ENCODE peak calls at places on chromosomes 2 and 18, in seven cellular contexts. M is GM23338, I is SK-N-SH, O is astrocyte, N is mammary epithelial cell, Z is fibroblast of lung, S is K562. J is an unnamed sample.
A peak's percentile ranks its signal among the peaks of the same experiment; 100 is the strongest.

GRCh38 chr2:109528811-109529501 is 84.8 kb downstream of the SEPTIN10 start:
- DNase-seq in Z (no peak), N (no peak), S (no peak), I (no peak), O (no peak), M (no peak), J (no peak)

GRCh38 chr2:20093263-20094141 is 42.1 kb upstream of the LAPTM4A start:
- DNase-seq in N (peak; percentile 59), Z (peak; percentile 69), S (peak; percentile 61), O (peak; percentile 54), I (peak; percentile 88), M (peak; percentile 88), J (peak; percentile 92)

GRCh38 chr18:48894799-48895346 is 55.9 kb downstream of the SMAD7 start:
- DNase-seq in I (no peak), Z (no peak), S (no peak), M (no peak), O (no peak), N (no peak), J (peak; percentile 52)

GRCh38 chr2:107137711-107138110 is 251.7 kb upstream of the ST6GAL2 start:
- DNase-seq in S (no peak), M (no peak), Z (no peak), N (no peak), O (no peak), I (no peak), J (no peak)

GRCh38 chr2:20382965-20383800 is 32.5 kb upstream of the PUM2 start:
- DNase-seq in Z (peak; percentile 55), N (peak; percentile 92), O (peak; percentile 52), I (no peak), M (no peak), S (no peak), J (no peak)

GRCh38 chr2:49940616-49941015 is 786.3 kb upstream of the FSHR start:
- DNase-seq in Z (no peak), I (no peak), O (no peak), M (no peak), S (no peak), N (no peak), J (no peak)

GRCh38 chr2:214533511-214533910 is 122.7 kb downstream of the VWC2L start:
- DNase-seq in Z (peak; percentile 80), S (no peak), O (peak; percentile 74), M (no peak), N (no peak), I (no peak), J (no peak)

GRCh38 chr2:71333619-71334018 is 2.0 kb downstream of the ZNF638 start:
- DNase-seq in Z (peak; percentile 12), S (peak; percentile 18), N (peak; percentile 6), O (peak; percentile 9), I (no peak), M (no peak), J (no peak)

GRCh38 chr2:239236808-239237205 is 164.0 kb downstream of the HDAC4 start:
- DNase-seq in S (no peak), I (no peak), M (no peak), N (no peak), Z (no peak), O (no peak), J (no peak)

GRCh38 chr2:135037831-135038230 is 9.4 kb downstream of the MAP3K19 start:
- DNase-seq in S (no peak), I (no peak), Z (peak; percentile 24), M (no peak), O (no peak), N (no peak), J (peak; percentile 73)

GRCh38 chr18:57789105-57789504 is 14.0 kb downstream of the ATP8B1 start:
- DNase-seq in Z (peak; percentile 75), I (no peak), N (peak; percentile 37), O (peak; percentile 68), S (no peak), M (no peak), J (no peak)
- H3K79me2 ChIP-seq in Z (peaks cover 93% of the 10 kb centered on the region), I (peaks cover 94% of the 10 kb centered on the region), N (peaks cover 74% of the 10 kb centered on the region), O (peaks cover 95% of the 10 kb centered on the region), S (no peaks in the 10 kb centered on the region), M (no peaks in the 10 kb centered on the region), J (peaks cover 91% of the 10 kb centered on the region)

GRCh38 chr18:75828379-75828778 is 400.9 kb upstream of the SMIM21 start:
- DNase-seq in N (no peak), M (no peak), S (no peak), O (no peak), Z (no peak), I (peak; percentile 32), J (no peak)
- TF ChIP-seq CTCF in N (no peak), M (no peak), S (no peak), O (no peak), Z (no peak), I (no peak), J (no peak)

GRCh38 chr2:191006997-191007604 is 6.9 kb downstream of the STAT1 start:
- DNase-seq in N (no peak), I (peak; percentile 39), Z (no peak), S (no peak), O (no peak), M (no peak), J (no peak)

GRCh38 chr2:191003405-191004309 is 10.3 kb downstream of the STAT1 start:
- DNase-seq in O (no peak), Z (no peak), N (no peak), M (no peak), I (no peak), S (no peak), J (no peak)

GRCh38 chr2:191008286-191008685 is 5.7 kb downstream of the STAT1 start:
- DNase-seq in N (no peak), O (no peak), S (no peak), Z (no peak), I (no peak), M (no peak), J (no peak)

GRCh38 chr2:191009541-191010374 is 4.2 kb downstream of the STAT1 start:
- DNase-seq in N (no peak), S (no peak), Z (peak; percentile 65), I (no peak), O (peak; percentile 55), M (no peak), J (no peak)

GRCh38 chr2:191006297-191006696 is 7.7 kb downstream of the STAT1 start:
- DNase-seq in O (no peak), S (no peak), Z (no peak), N (no peak), I (no peak), M (no peak), J (no peak)
- H3K79me2 ChIP-seq in O (peaks cover 7% of the 10 kb centered on the region), S (peaks cover 6% of the 10 kb centered on the region), Z (peaks cover 8% of the 10 kb centered on the region), N (peaks cover 6% of the 10 kb centered on the region), I (peaks cover 12% of the 10 kb centered on the region), M (peaks cover 7% of the 10 kb centered on the region), J (peaks cover 40% of the 10 kb centered on the region)

GRCh38 chr2:42457011-42457410 is 36.8 kb downstream of the KCNG3 start:
- DNase-seq in O (no peak), M (peak; percentile 77), S (peak; percentile 18), I (no peak), N (no peak), Z (no peak), J (peak; percentile 22)
- TF ChIP-seq CTCF in O (peak; percentile 11), M (peak; percentile 64), S (peak; percentile 27), I (peak; percentile 41), N (peak; percentile 20), Z (no peak), J (no peak)

GRCh38 chr2:105769504-105769903 is 24.8 kb downstream of the NCK2 start:
- DNase-seq in O (no peak), S (peak; percentile 8), Z (no peak), N (no peak), M (peak; percentile 53), I (peak; percentile 40), J (no peak)
- H3K79me2 ChIP-seq in O (peaks cover 87% of the 10 kb centered on the region), S (no peaks in the 10 kb centered on the region), Z (peaks cover 7% of the 10 kb centered on the region), N (peaks cover 96% of the 10 kb centered on the region), M (peaks cover 99% of the 10 kb centered on the region), I (peaks cover 62% of the 10 kb centered on the region), J (peaks cover 49% of the 10 kb centered on the region)

GRCh38 chr2:38526195-38526594 is 76.5 kb downstream of the HNRNPLL start:
- DNase-seq in Z (no peak), N (peak; percentile 37), I (no peak), S (no peak), M (no peak), O (no peak), J (no peak)

GRCh38 chr2:38524580-38524979 is 78.1 kb downstream of the HNRNPLL start:
- DNase-seq in M (no peak), O (no peak), I (no peak), Z (no peak), S (no peak), N (no peak), J (no peak)

GRCh38 chr2:38521835-38522234 is 80.9 kb downstream of the HNRNPLL start:
- DNase-seq in M (no peak), O (no peak), Z (no peak), S (no peak), N (no peak), I (no peak), J (no peak)

GRCh38 chr2:38522754-38523349 is 79.9 kb downstream of the HNRNPLL start:
- DNase-seq in I (no peak), O (no peak), M (peak; percentile 61), Z (no peak), S (no peak), N (no peak), J (no peak)

GRCh38 chr2:38523728-38524437 is 78.8 kb downstream of the HNRNPLL start:
- DNase-seq in Z (no peak), N (no peak), I (peak; percentile 52), S (peak; percentile 66), O (no peak), M (peak; percentile 72), J (no peak)
- TF ChIP-seq CTCF in Z (no peak), N (no peak), I (peak; percentile 43), S (peak; percentile 75), O (no peak), M (peak; percentile 59), J (no peak)

DNA sequence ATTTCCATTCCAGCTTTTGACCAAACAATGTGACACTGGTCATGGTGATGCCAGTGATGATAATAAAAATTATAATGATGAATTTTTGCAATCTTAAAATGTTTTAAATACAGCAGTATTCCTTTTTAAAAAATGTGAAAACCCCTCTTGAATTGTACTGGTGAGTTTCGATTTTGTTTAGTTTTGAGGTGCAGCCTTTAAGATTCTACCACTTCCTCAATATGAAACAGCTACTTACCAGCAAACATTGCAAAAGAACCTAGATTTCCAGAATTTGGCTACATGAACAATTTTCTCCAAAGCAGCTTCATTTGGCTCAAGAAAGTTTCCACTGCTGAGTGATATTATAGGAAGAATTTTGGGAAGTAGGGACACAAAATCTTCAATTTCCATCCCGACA is 12.0 kb downstream of the TCF4 start:
- DNase-seq in O (no peak), S (no peak), I (no peak), N (no peak), M (no peak), Z (no peak), J (no peak)
- H3K79me2 ChIP-seq in O (peaks cover 90% of the 10 kb centered on the region), S (peaks cover 7% of the 10 kb centered on the region), I (peaks cover 86% of the 10 kb centered on the region), N (no peaks in the 10 kb centered on the region), M (peaks cover 97% of the 10 kb centered on the region), Z (peaks cover 7% of the 10 kb centered on the region), J (peaks cover 43% of the 10 kb centered on the region)

J was measured in osteoblast.